ENCODE peak calls at places on chromosomes 6 and 20, in seven cellular contexts. T is left ventricle myocardium inferior, U is fibroblast of mammary gland, D is kidney, Q is H1, S is neural crest cell, Y is sigmoid colon. Z is an unnamed sample.

GRCh38 chr6:112235956-112236355 is 18.4 kb downstream of the LAMA4 start:
- DNase-seq in Y (no peak), Q (no peak), D (no peak), T (no peak), U (peak), S (no peak), Z (no peak)

GRCh38 chr6:139588076-139588639 is 213.7 kb upstream of the CITED2 start:
- DNase-seq in Q (no peak), Y (no peak), T (no peak), D (no peak), U (peak), S (no peak), Z (no peak)

GRCh38 chr20:444862-445426 is 17.4 kb downstream of the TBC1D20 start:
- DNase-seq in Q (no peak), Y (no peak), U (peak), D (no peak), S (no peak), T (no peak), Z (no peak)

GRCh38 chr6:149961728-149962425 is 1.9 kb upstream of the ULBP1 start:
- DNase-seq in Q (no peak), Y (no peak), D (no peak), U (no peak), T (no peak), S (no peak), Z (no peak)

GRCh38 chr6:119325559-119326240 is 23.9 kb downstream of the MAN1A1 start:
- DNase-seq in D (peak), T (no peak), S (no peak), U (no peak), Q (no peak), Y (no peak), Z (no peak)

GRCh38 chr6:162058281-162058875 is 669.2 kb downstream of the PRKN start:
- DNase-seq in Q (no peak), D (peak), Y (no peak), T (peak), U (peak), S (no peak), Z (no peak)

GRCh38 chr6:93183513-93183912 is 235.8 kb downstream of the EPHA7 start:
- DNase-seq in U (no peak), D (no peak), T (no peak), S (no peak), Y (no peak), Q (no peak), Z (no peak)

GRCh38 chr6:52076791-52077179 is 10.6 kb downstream of the PKHD1 start:
- DNase-seq in T (no peak), U (no peak), S (no peak), D (no peak), Y (no peak), Q (peak), Z (no peak)

GRCh38 chr6:145147559-145147958 is 587.8 kb downstream of the EPM2A start:
- DNase-seq in Q (no peak), S (no peak), Y (no peak), T (no peak), U (peak), D (no peak), Z (no peak)

GRCh38 chr6:159110013-159110412 is 59.2 kb upstream of the FNDC1 start:
- DNase-seq in T (no peak), Y (no peak), S (peak), D (no peak), U (peak), Q (no peak), Z (no peak)

GRCh38 chr6:156534594-156534993 is 242.6 kb upstream of the ARID1B start:
- DNase-seq in S (no peak), T (no peak), D (no peak), Y (no peak), U (no peak), Q (no peak), Z (no peak)

GRCh38 chr6:104686550-104687155 is 173.1 kb downstream of the HACE1 start:
- DNase-seq in Y (no peak), U (no peak), T (no peak), D (no peak), S (no peak), Q (no peak), Z (no peak)

GRCh38 chr6:168349718-168350117 is 30.1 kb upstream of the DACT2 start:
- DNase-seq in D (no peak), Y (no peak), Q (no peak), U (no peak), S (no peak), T (no peak), Z (no peak)

GRCh38 chr20:24656391-24656790 is 187.0 kb downstream of the SYNDIG1 start:
- DNase-seq in Q (no peak), D (peak), Y (no peak), T (no peak), S (no peak), U (no peak), Z (no peak)

GRCh38 chr20:5073154-5074049 is 46.4 kb downstream of the PCNA start:
- DNase-seq in Q (no peak), T (peak), D (peak), Y (peak), U (peak), S (no peak), Z (no peak)

GRCh38 chr6:120405947-120406346 is 928.3 kb downstream of the TBC1D32 start:
- DNase-seq in U (no peak), D (no peak), S (no peak), Y (no peak), T (no peak), Q (peak), Z (no peak)

GRCh38 chr6:170371091-170371490 is 64.5 kb downstream of the FAM120B start:
- DNase-seq in Y (no peak), T (no peak), Q (no peak), D (no peak), U (no peak), S (no peak), Z (no peak)

GRCh38 chr20:16864069-16864468 is 115.9 kb downstream of the OTOR start:
- DNase-seq in Y (no peak), U (no peak), Q (no peak), T (no peak), D (no peak), S (no peak), Z (peak)

GRCh38 chr6:168741305-168741704 is 300.3 kb downstream of the SMOC2 start:
- DNase-seq in U (no peak), D (no peak), Y (no peak), T (no peak), Q (no peak), S (no peak), Z (no peak)

GRCh38 chr20:63686492-63687321 is 9.7 kb upstream of the TNFRSF6B start:
- DNase-seq in U (peak), S (no peak), Y (peak), T (peak), D (peak), Q (no peak), Z (no peak)

GRCh38 chr6:159376443-159377182 is 207.4 kb downstream of the FNDC1 start:
- DNase-seq in T (no peak), Y (no peak), D (no peak), U (peak), Q (no peak), S (no peak), Z (no peak)

GRCh38 chr6:41801380-41801779 is 13.9 kb downstream of the TOMM6 start:
- DNase-seq in T (no peak), U (peak), Q (no peak), Y (no peak), D (no peak), S (no peak), Z (no peak)

GRCh38 chr6:151413372-151414145 is 22.2 kb upstream of the ZBTB2 start:
- DNase-seq in Q (no peak), U (no peak), S (no peak), Y (no peak), D (no peak), T (no peak), Z (no peak)

GRCh38 chr20:16368645-16369292 is 204.5 kb downstream of the KIF16B start:
- DNase-seq in Q (no peak), Y (no peak), D (no peak), U (peak), T (no peak), S (no peak), Z (no peak)

GRCh38 chr6:106849130-106849529 is 125.4 kb downstream of the CD24 start:
- DNase-seq in Q (no peak), D (no peak), Y (no peak), U (no peak), S (no peak), T (no peak), Z (no peak)

GRCh38 chr6:84897874-84898635 is 133.7 kb upstream of the TBX18 start:
- DNase-seq in D (no peak), Q (no peak), S (no peak), Y (no peak), U (peak), T (no peak), Z (no peak)

GRCh38 chr6:78911218-78911617 is 43.9 kb downstream of the IRAK1BP1 start:
- DNase-seq in Y (no peak), Q (no peak), U (peak), S (no peak), T (no peak), D (no peak), Z (no peak)

GRCh38 chr6:6843057-6843627 is 254.6 kb downstream of the LY86 start:
- DNase-seq in U (peak), Y (no peak), D (no peak), S (no peak), Q (no peak), T (no peak), Z (no peak)

GRCh38 chr20:50267041-50267865 is 76.6 kb downstream of the CEBPB start:
- DNase-seq in U (peak), Y (peak), T (peak), S (no peak), Q (no peak), D (peak), Z (no peak)

GRCh38 chr6:143027058-143027457 is 33.6 kb upstream of the AIG1 start:
- DNase-seq in S (peak), T (peak), Q (peak), D (no peak), U (peak), Y (no peak), Z (no peak)

GRCh38 chr6:23413327-23414203 is 712.5 kb upstream of the NRSN1 start:
- DNase-seq in T (no peak), U (peak), S (no peak), D (no peak), Y (no peak), Q (no peak), Z (no peak)

GRCh38 chr6:88848870-88849269 is 114.5 kb downstream of the RNGTT start:
- DNase-seq in T (no peak), Y (no peak), Q (no peak), D (no peak), S (no peak), U (no peak), Z (no peak)

GRCh38 chr20:53212018-53212417 is 239.9 kb downstream of the TSHZ2 start:
- DNase-seq in Y (no peak), D (no peak), S (no peak), Q (no peak), T (no peak), U (no peak), Z (no peak)

DNA sequence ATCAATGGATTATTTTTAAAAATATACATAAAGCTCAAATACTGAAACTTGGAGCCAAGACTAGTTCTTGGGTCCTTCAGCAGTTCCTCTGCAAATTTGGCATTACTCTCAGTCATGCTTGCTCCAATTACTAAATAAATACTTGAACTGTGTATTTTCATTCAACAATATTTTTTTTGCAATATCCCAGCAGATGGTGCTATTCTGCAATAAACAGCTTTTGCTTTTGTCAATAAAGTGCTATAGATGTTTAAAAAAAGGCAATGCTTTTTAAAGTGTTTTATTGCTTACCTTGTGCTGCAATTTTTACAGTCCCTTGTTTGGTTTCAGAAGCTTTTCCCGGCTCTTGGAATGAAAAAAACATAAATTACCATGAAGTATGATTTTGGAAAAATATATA is 243.4 kb downstream of the TRDN start:
- DNase-seq in Y (no peak), T (no peak), Q (no peak), S (no peak), U (peak), D (no peak), Z (no peak)
- TF ChIP-seq CTCF in Y (no peak), T (peak), Q (no peak), S (peak), U (peak), D (peak), Z (no peak)

DNA sequence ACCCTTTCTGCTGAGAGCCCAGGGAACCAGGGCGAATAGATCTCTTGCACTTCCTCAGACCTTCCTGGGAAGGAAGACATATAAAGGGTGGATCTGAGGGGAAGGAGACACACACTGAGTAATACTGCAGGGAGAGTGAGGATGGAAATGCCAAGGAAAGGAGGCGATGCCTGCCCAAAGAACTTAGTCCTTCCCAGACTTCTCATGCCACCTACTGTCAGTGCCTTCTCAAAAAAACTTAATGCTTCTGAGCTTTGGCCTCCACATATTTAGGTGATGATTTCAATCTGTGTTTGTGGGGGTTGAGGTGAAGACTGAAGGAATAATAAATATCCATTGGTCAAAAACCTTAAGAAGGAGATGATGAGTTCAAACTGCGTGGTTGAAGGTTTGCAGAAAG is 9.7 kb downstream of the BTN3A1 start:
- DNase-seq in T (no peak), S (no peak), D (no peak), U (peak), Q (no peak), Y (no peak), Z (no peak)
- TF ChIP-seq CTCF in T (no peak), S (no peak), D (no peak), U (no peak), Q (no peak), Y (no peak), Z (no peak)

DNA sequence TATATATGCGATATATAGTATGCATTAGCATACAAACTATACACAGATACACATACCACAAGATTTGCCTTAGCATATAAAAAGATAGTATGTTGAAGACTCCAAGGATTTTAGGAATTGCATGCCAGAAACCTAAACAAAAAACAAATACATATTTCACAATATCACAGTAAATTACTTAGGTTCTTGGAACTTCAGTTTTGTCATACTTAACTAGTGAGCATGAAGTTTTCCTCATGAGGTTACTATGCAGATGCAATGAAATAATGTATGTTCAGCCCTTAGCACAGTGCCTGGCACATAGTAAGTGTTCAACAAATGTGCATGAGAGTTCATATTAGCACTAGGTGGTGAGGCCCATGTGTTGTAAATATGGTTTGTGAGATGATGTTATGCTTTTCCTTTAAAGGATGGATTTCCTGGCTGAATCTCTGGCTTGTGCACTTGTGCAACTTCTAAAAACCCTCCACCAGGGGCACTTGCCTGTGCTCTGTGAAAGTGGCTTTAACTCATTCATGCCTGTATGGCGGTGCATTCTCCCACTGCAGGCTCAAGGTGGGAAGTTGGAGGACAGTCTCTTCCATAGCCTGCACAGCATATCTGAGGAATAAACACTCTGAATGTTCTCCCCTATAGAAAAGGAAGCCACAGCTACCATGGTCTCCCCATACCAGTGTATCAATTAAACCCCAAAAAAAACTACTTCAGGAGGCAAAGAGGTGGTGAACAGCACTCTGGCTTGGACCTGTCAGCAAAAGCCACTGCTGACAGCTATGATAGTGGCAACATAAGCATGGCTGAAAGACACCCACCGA is 624.1 kb upstream of the CDH4 start:
- DNase-seq in Y (no peak), Q (no peak), U (no peak), S (no peak), T (no peak), D (no peak), Z (no peak)
- TF ChIP-seq CTCF in Y (no peak), Q (peak), U (no peak), S (peak), T (no peak), D (no peak), Z (no peak)

GRCh38 chr6:4313044-4313686 is 177.8 kb upstream of the ECI2 start:
- DNase-seq in U (peak), D (no peak), Y (peak), S (no peak), Q (no peak), T (peak), Z (no peak)
- TF ChIP-seq CTCF in U (peak), D (peak), Y (no peak), S (peak), Q (no peak), T (peak), Z (no peak)

GRCh38 chr20:57498425-57499400 is 26.2 kb downstream of the CTCFL start:
- DNase-seq in U (no peak), T (no peak), Y (no peak), S (no peak), D (no peak), Q (no peak), Z (no peak)
- TF ChIP-seq CTCF in U (peak), T (peak), Y (no peak), S (peak), D (peak), Q (peak), Z (peak)